ENCODE peak calls at places on chromosomes 4 and X, in seven cellular contexts. N, W, D, R, Y, P and T are unnamed samples.

GRCh38 chrX:129771266-129771995 is 8.3 kb upstream of the SASH3 start:
- DNase-seq in N (no peak), W (peak), D (no peak), R (no peak), Y (no peak), P (no peak), T (peak)

GRCh38 chr4:26953361-26953760 is 92.7 kb downstream of the STIM2 start:
- DNase-seq in N (no peak), W (no peak), D (no peak), R (no peak), Y (no peak), P (no peak), T (no peak)

GRCh38 chr4:109206610-109207009 is 95.8 kb downstream of the COL25A1 start:
- DNase-seq in N (no peak), W (no peak), D (no peak), R (no peak), Y (no peak), P (no peak), T (peak)

GRCh38 chr4:21811576-21811975 is 137.0 kb downstream of the KCNIP4 start:
- DNase-seq in N (no peak), W (no peak), D (no peak), R (peak), Y (no peak), P (no peak), T (no peak)

GRCh38 chrX:17854069-17854468 is 7.0 kb downstream of the RAI2 start:
- DNase-seq in N (no peak), W (no peak), D (no peak), R (no peak), Y (no peak), P (no peak), T (no peak)

GRCh38 chr4:94976371-94977011 is 218.7 kb downstream of the BMPR1B start:
- DNase-seq in N (no peak), W (no peak), D (no peak), R (peak), Y (no peak), P (no peak), T (peak)

GRCh38 chrX:29090811-29091210 is 503.6 kb downstream of the IL1RAPL1 start:
- DNase-seq in N (no peak), W (no peak), D (no peak), R (peak), Y (no peak), P (no peak), T (peak)

GRCh38 chr4:27315625-27316024 is 455.0 kb downstream of the STIM2 start:
- DNase-seq in N (no peak), W (no peak), D (no peak), R (no peak), Y (no peak), P (no peak), T (no peak)

GRCh38 chr4:42048394-42048793 is 58.1 kb downstream of the SLC30A9 start:
- DNase-seq in N (no peak), W (no peak), D (no peak), R (peak), Y (no peak), P (no peak), T (no peak)

GRCh38 chrX:115592997-115593734 is 32.2 kb downstream of the PLS3 start:
- DNase-seq in N (no peak), W (no peak), D (no peak), R (no peak), Y (no peak), P (no peak), T (no peak)

GRCh38 chr4:8419222-8420041 is 21.1 kb downstream of the ACOX3 start:
- DNase-seq in N (no peak), W (no peak), D (no peak), R (no peak), Y (no peak), P (no peak), T (no peak)

GRCh38 chrX:29813174-29813573 is 402.2 kb upstream of the MAGEB2 start:
- DNase-seq in N (no peak), W (no peak), D (no peak), R (no peak), Y (no peak), P (no peak), T (no peak)

GRCh38 chr4:5798946-5799345 is 87.9 kb downstream of the EVC start:
- DNase-seq in N (no peak), W (no peak), D (no peak), R (no peak), Y (no peak), P (no peak), T (no peak)

GRCh38 chr4:81470456-81471327 is 1.0 kb downstream of the RASGEF1B start:
- DNase-seq in N (peak), W (peak), D (peak), R (peak), Y (no peak), P (peak), T (no peak)

GRCh38 chr4:122914292-122914904 is 8.0 kb downstream of the NUDT6 start:
- DNase-seq in N (no peak), W (no peak), D (no peak), R (no peak), Y (no peak), P (no peak), T (peak)

GRCh38 chrX:150503898-150504219 is 64.6 kb upstream of the MTM1 start:
- DNase-seq in N (no peak), W (no peak), D (no peak), R (no peak), Y (no peak), P (no peak), T (no peak)

GRCh38 chrX:48465336-48465933 is 4.6 kb downstream of the SLC38A5 start:
- DNase-seq in N (no peak), W (no peak), D (no peak), R (peak), Y (no peak), P (no peak), T (no peak)

GRCh38 chrX:130084651-130085237 is 25.6 kb downstream of the ELF4 start:
- DNase-seq in N (no peak), W (peak), D (no peak), R (no peak), Y (no peak), P (no peak), T (no peak)

GRCh38 chrX:16160729-16161128 is 6.6 kb upstream of the MAGEB17 start:
- DNase-seq in N (no peak), W (no peak), D (no peak), R (peak), Y (peak), P (no peak), T (peak)

GRCh38 chr4:149885896-149886295 is 70.3 kb upstream of the IQCM start:
- DNase-seq in N (no peak), W (no peak), D (no peak), R (peak), Y (no peak), P (no peak), T (no peak)

GRCh38 chrX:101287402-101287801 is 3.7 kb downstream of the TAF7L start:
- DNase-seq in N (no peak), W (no peak), D (no peak), R (peak), Y (peak), P (no peak), T (peak)

GRCh38 chr4:5940470-5941203 is 47.8 kb upstream of the CRMP1 start:
- DNase-seq in N (no peak), W (no peak), D (no peak), R (no peak), Y (peak), P (peak), T (peak)